ENCODE peak calls at places on chromosomes 6 and 20, in four cellular contexts. One of them, this sample, is unnamed.

GRCh38 chr6:135012764-135013163 is 41.9 kb downstream of the HBS1L start:
- DNase-seq in mesendoderm: peak; percentile 6
- DNase-seq in IMR-90: peak; percentile 84
- DNase-seq in H1: no peak
- DNase-seq in this sample: no peak

GRCh38 chr20:41177636-41178035 is 40.3 kb downstream of the PLCG1 start:
- DNase-seq in mesendoderm: peak; percentile 71
- DNase-seq in IMR-90: peak; percentile 87
- DNase-seq in H1: peak; percentile 13
- DNase-seq in this sample: peak; percentile 25

GRCh38 chr6:155253337-155253736 is 10.5 kb upstream of the CLDN20 start:
- DNase-seq in mesendoderm: peak; percentile 63
- DNase-seq in IMR-90: no peak
- DNase-seq in H1: no peak
- DNase-seq in this sample: no peak

GRCh38 chr20:51597389-51598231 is 55.1 kb upstream of the NFATC2 start:
- DNase-seq in mesendoderm: no peak
- DNase-seq in IMR-90: no peak
- DNase-seq in H1: no peak
- DNase-seq in this sample: no peak

GRCh38 chr20:11332376-11332775 is 585.3 kb upstream of the BTBD3 start:
- DNase-seq in mesendoderm: no peak
- DNase-seq in IMR-90: peak; percentile 32
- DNase-seq in H1: no peak
- DNase-seq in this sample: no peak

GRCh38 chr6:140069576-140069975 is 695.1 kb upstream of the CITED2 start:
- DNase-seq in mesendoderm: no peak
- DNase-seq in IMR-90: no peak
- DNase-seq in H1: no peak
- DNase-seq in this sample: no peak

GRCh38 chr6:11194399-11195274 is 37.8 kb downstream of the NEDD9 start:
- DNase-seq in mesendoderm: peak; percentile 56
- DNase-seq in IMR-90: peak; percentile 59
- DNase-seq in H1: no peak
- DNase-seq in this sample: no peak

GRCh38 chr6:95923518-95923917 is 92.3 kb upstream of the FUT9 start:
- DNase-seq in mesendoderm: peak; percentile 44
- DNase-seq in IMR-90: no peak
- DNase-seq in H1: no peak
- DNase-seq in this sample: peak; percentile 39

GRCh38 chr20:10419550-10420133 is 14.4 kb downstream of the MKKS start:
- DNase-seq in mesendoderm: peak; percentile 79
- DNase-seq in IMR-90: peak; percentile 19
- DNase-seq in H1: no peak
- DNase-seq in this sample: no peak

GRCh38 chr20:8168785-8169288 is 36.8 kb downstream of the PLCB1 start:
- DNase-seq in mesendoderm: no peak
- DNase-seq in IMR-90: no peak
- DNase-seq in H1: no peak
- DNase-seq in this sample: no peak

DNA sequence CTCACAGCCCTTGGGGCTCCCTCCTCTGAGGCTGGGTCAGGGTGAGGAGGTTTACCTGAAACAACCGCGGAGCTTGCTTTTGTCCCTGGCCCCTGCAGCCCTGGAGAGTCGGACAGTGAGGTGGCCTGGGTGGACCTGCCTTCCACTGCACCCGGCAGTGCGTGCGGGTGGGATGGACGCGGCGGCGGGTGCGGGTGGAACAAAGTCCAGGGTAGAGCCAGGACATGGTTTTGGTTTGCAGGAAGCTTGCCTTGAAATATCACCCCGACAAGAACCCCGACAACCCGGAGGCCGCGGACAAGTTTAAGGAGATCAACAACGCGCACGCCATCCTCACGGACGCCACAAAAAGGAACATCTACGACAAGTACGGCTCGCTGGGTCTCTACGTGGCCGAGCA is 27.1 kb downstream of the UCKL1 start:
- DNase-seq in mesendoderm: no peak
- DNase-seq in IMR-90: no peak
- DNase-seq in H1: no peak
- DNase-seq in this sample: no peak
- H3K79me1 ChIP-seq in mesendoderm: peaks cover 8% of the 10 kb centered on the region
- H3K79me1 ChIP-seq in IMR-90: peaks cover 60% of the 10 kb centered on the region
- H3K79me1 ChIP-seq in H1: peaks cover 2% of the 10 kb centered on the region
- H3K79me1 ChIP-seq in this sample: no peaks in the 10 kb centered on the region

DNA sequence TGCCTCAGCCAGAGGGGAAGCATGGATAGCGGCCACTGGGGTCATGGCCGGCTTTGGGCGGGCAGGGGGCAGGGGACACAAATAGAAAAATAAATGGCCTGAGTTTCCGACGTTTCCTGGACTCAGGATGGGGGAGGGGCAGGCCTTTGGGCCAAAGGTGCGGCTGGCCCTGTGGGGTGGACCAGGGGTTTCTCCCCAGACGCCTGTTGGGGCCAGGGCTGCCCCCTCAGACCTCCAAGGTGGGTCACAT is 6.4 kb upstream of the TCEA2 start:
- DNase-seq in mesendoderm: no peak
- DNase-seq in IMR-90: no peak
- DNase-seq in H1: no peak
- DNase-seq in this sample: no peak
- H2BK15ac ChIP-seq in mesendoderm: no peak overlapping the region
- H2BK15ac ChIP-seq in IMR-90: no peak overlapping the region
- H2BK15ac ChIP-seq in H1: peak overlapping the region; percentile 98
- H2BK15ac ChIP-seq in this sample: no peak overlapping the region

GRCh38 chr6:4057036-4057435 is 21.9 kb downstream of the FAM217A start:
- DNase-seq in mesendoderm: no peak
- DNase-seq in IMR-90: no peak
- DNase-seq in H1: no peak
- DNase-seq in this sample: no peak

GRCh38 chr6:4059115-4059777 is 19.7 kb downstream of the FAM217A start:
- DNase-seq in mesendoderm: peak; percentile 84
- DNase-seq in IMR-90: peak; percentile 90
- DNase-seq in H1: peak; percentile 9
- DNase-seq in this sample: no peak

DNA sequence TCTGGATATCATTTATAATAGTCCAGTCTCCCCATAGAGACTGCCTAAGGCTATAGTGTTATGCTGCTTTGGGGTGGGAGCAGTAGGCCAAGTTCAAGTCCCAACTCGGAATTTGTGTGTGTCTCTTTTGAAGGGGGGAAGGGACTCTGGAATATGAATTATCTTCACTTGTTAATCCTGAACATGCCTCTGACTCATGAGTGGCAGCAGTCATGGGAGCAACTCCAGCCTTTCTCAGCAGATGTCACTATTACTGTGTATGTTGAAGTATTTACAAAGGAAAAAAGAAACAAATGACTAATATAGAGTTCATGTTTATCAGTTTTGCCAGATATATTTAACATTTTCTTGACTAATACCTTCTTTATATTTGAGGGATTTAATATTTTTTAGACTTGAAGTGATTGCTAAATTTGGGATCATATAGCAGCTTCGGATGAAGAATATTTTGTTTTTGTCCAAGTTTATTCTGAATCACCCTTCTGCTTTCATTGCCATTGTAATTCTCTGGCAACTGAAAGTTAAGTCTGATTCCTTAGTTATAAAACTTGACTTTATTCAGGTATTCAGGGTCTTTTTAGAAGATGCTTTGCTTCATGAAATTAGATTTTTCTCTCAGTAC is 23.4 kb downstream of the FAM217A start:
- DNase-seq in mesendoderm: peak; percentile 29
- DNase-seq in IMR-90: peak; percentile 89
- DNase-seq in H1: no peak
- DNase-seq in this sample: no peak
- H3K56ac ChIP-seq in mesendoderm: no peak overlapping the region
- H3K56ac ChIP-seq in IMR-90: no peak overlapping the region
- H3K56ac ChIP-seq in H1: no peak overlapping the region
- H3K56ac ChIP-seq in this sample: no peak overlapping the region

DNA sequence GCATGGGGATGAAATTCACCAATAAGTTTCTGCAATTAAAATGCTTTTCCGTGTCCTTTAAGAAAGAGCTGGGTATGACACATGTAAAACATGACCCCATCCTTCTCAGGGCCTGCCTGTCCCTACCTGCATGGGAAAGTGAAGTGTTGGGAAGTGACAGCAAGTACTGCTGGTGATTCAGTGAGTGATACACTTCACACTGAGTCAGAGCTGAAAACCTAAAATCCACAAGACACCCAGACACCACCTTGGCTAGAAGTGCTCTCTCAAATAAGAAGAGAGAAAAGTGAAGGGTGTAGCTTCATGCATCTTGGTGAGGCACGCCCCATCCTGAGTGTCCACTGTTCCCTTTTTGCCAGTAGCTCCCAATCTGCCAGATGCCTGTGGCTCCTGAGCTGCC is 3.3 kb downstream of the RAB22A start:
- DNase-seq in mesendoderm: no peak
- DNase-seq in IMR-90: no peak
- DNase-seq in H1: no peak
- DNase-seq in this sample: no peak
- H3K79me1 ChIP-seq in mesendoderm: peaks cover 5% of the 10 kb centered on the region
- H3K79me1 ChIP-seq in IMR-90: peaks cover 74% of the 10 kb centered on the region
- H3K79me1 ChIP-seq in H1: peaks cover 2% of the 10 kb centered on the region
- H3K79me1 ChIP-seq in this sample: peaks cover 2% of the 10 kb centered on the region

DNA sequence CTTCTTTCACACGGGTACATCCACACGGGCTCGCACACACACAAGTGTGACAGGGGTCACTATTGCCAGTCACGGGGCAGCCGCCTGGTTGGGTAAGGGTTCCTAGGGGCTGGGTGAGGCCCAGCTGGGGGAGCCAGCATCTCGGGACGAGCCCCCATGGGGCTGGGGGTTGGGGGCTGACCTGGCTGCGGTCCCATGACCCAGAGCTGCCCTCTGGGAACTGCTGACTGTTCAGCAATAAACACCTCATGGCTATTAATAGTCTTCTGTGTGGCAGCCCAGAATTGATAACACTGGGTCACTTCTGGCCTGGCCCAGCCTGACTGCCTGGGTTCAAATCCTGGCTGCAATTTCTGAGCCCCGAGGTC is 23.8 kb downstream of the VEGFA start:
- DNase-seq in mesendoderm: no peak
- DNase-seq in IMR-90: no peak
- DNase-seq in H1: no peak
- DNase-seq in this sample: no peak
- H2BK15ac ChIP-seq in mesendoderm: no peak overlapping the region
- H2BK15ac ChIP-seq in IMR-90: no peak overlapping the region
- H2BK15ac ChIP-seq in H1: no peak overlapping the region
- H2BK15ac ChIP-seq in this sample: no peak overlapping the region

GRCh38 chr20:48830826-48831318 is 3.1 kb upstream of the PREX1 start:
- DNase-seq in mesendoderm: no peak
- DNase-seq in IMR-90: no peak
- DNase-seq in H1: no peak
- DNase-seq in this sample: no peak
- H3K56ac ChIP-seq in mesendoderm: no peak overlapping the region
- H3K56ac ChIP-seq in IMR-90: no peak overlapping the region
- H3K56ac ChIP-seq in H1: no peak overlapping the region
- H3K56ac ChIP-seq in this sample: no peak overlapping the region

This sample was measured in H9.